ENCODE peak calls at places on chromosome 21, in five cellular contexts. One of them, this sample, is unnamed.

GRCh38 chr21:42654179-42654912 is 925 bp downstream of the PDE9A start:
- DNase-seq in upper lobe of right lung: peak
- DNase-seq in SJCRH30: peak
- DNase-seq in astrocyte of the cerebellum: no peak
- DNase-seq in activated naive CD4-positive, alpha-beta T cell treated with anti-CD3 and anti-CD28 coated beads, Interleukin-2, amount 50 U/mL, for 16 hours: no peak
- DNase-seq in this sample: no peak

GRCh38 chr21:33384851-33385331 is 18.3 kb upstream of the IFNGR2 start:
- DNase-seq in upper lobe of right lung: no peak
- DNase-seq in astrocyte of the cerebellum: no peak
- DNase-seq in activated naive CD4-positive, alpha-beta T cell treated with anti-CD3 and anti-CD28 coated beads, Interleukin-2, amount 50 U/mL, for 16 hours: no peak
- DNase-seq in SJCRH30: no peak
- DNase-seq in this sample: no peak

GRCh38 chr21:45802956-45803612 is 159.6 kb downstream of the PCBP3 start:
- DNase-seq in upper lobe of right lung: no peak
- DNase-seq in astrocyte of the cerebellum: no peak
- DNase-seq in SJCRH30: no peak
- DNase-seq in activated naive CD4-positive, alpha-beta T cell treated with anti-CD3 and anti-CD28 coated beads, Interleukin-2, amount 50 U/mL, for 16 hours: no peak
- DNase-seq in this sample: no peak

GRCh38 chr21:41112740-41113692 is 54.9 kb upstream of the BACE2 start:
- DNase-seq in SJCRH30: peak
- DNase-seq in activated naive CD4-positive, alpha-beta T cell treated with anti-CD3 and anti-CD28 coated beads, Interleukin-2, amount 50 U/mL, for 16 hours: no peak
- DNase-seq in upper lobe of right lung: no peak
- DNase-seq in astrocyte of the cerebellum: peak
- DNase-seq in this sample: peak

GRCh38 chr21:35559128-35559831 is 501.0 kb downstream of the SETD4 start:
- DNase-seq in upper lobe of right lung: no peak
- DNase-seq in astrocyte of the cerebellum: peak
- DNase-seq in activated naive CD4-positive, alpha-beta T cell treated with anti-CD3 and anti-CD28 coated beads, Interleukin-2, amount 50 U/mL, for 16 hours: no peak
- DNase-seq in SJCRH30: peak
- DNase-seq in this sample: peak

GRCh38 chr21:43972850-43973633 is 39.1 kb upstream of the TRAPPC10 start:
- DNase-seq in SJCRH30: peak
- DNase-seq in activated naive CD4-positive, alpha-beta T cell treated with anti-CD3 and anti-CD28 coated beads, Interleukin-2, amount 50 U/mL, for 16 hours: no peak
- DNase-seq in astrocyte of the cerebellum: no peak
- DNase-seq in upper lobe of right lung: no peak
- DNase-seq in this sample: no peak

GRCh38 chr21:15151385-15152103 is 86.7 kb upstream of the NRIP1 start:
- DNase-seq in activated naive CD4-positive, alpha-beta T cell treated with anti-CD3 and anti-CD28 coated beads, Interleukin-2, amount 50 U/mL, for 16 hours: no peak
- DNase-seq in astrocyte of the cerebellum: no peak
- DNase-seq in SJCRH30: no peak
- DNase-seq in upper lobe of right lung: no peak
- DNase-seq in this sample: no peak

GRCh38 chr21:16193758-16194606 is 464.2 kb downstream of the USP25 start:
- DNase-seq in astrocyte of the cerebellum: peak
- DNase-seq in upper lobe of right lung: peak
- DNase-seq in activated naive CD4-positive, alpha-beta T cell treated with anti-CD3 and anti-CD28 coated beads, Interleukin-2, amount 50 U/mL, for 16 hours: no peak
- DNase-seq in SJCRH30: peak
- DNase-seq in this sample: peak

GRCh38 chr21:42818328-42818749 is 61.0 kb downstream of the WDR4 start:
- DNase-seq in activated naive CD4-positive, alpha-beta T cell treated with anti-CD3 and anti-CD28 coated beads, Interleukin-2, amount 50 U/mL, for 16 hours: peak
- DNase-seq in SJCRH30: peak
- DNase-seq in astrocyte of the cerebellum: no peak
- DNase-seq in upper lobe of right lung: peak
- DNase-seq in this sample: peak

GRCh38 chr21:29365636-29366305 is 67.0 kb downstream of the BACH1 start:
- DNase-seq in activated naive CD4-positive, alpha-beta T cell treated with anti-CD3 and anti-CD28 coated beads, Interleukin-2, amount 50 U/mL, for 16 hours: no peak
- DNase-seq in upper lobe of right lung: no peak
- DNase-seq in astrocyte of the cerebellum: no peak
- DNase-seq in SJCRH30: no peak
- DNase-seq in this sample: no peak

GRCh38 chr21:32325706-32326105 is 27.1 kb downstream of the MRAP start:
- DNase-seq in SJCRH30: no peak
- DNase-seq in activated naive CD4-positive, alpha-beta T cell treated with anti-CD3 and anti-CD28 coated beads, Interleukin-2, amount 50 U/mL, for 16 hours: no peak
- DNase-seq in astrocyte of the cerebellum: no peak
- DNase-seq in upper lobe of right lung: no peak
- DNase-seq in this sample: no peak

GRCh38 chr21:31573217-31573616 is 86.3 kb upstream of the SOD1 start:
- DNase-seq in SJCRH30: no peak
- DNase-seq in upper lobe of right lung: no peak
- DNase-seq in activated naive CD4-positive, alpha-beta T cell treated with anti-CD3 and anti-CD28 coated beads, Interleukin-2, amount 50 U/mL, for 16 hours: no peak
- DNase-seq in astrocyte of the cerebellum: no peak
- DNase-seq in this sample: no peak

GRCh38 chr21:44874240-44874496 is 678 bp upstream of the PTTG1IP start:
- DNase-seq in astrocyte of the cerebellum: no peak
- DNase-seq in SJCRH30: no peak
- DNase-seq in upper lobe of right lung: no peak
- DNase-seq in activated naive CD4-positive, alpha-beta T cell treated with anti-CD3 and anti-CD28 coated beads, Interleukin-2, amount 50 U/mL, for 16 hours: no peak
- DNase-seq in this sample: no peak

GRCh38 chr21:37751268-37751975 is 164.8 kb downstream of the KCNJ6 start:
- DNase-seq in upper lobe of right lung: no peak
- DNase-seq in activated naive CD4-positive, alpha-beta T cell treated with anti-CD3 and anti-CD28 coated beads, Interleukin-2, amount 50 U/mL, for 16 hours: no peak
- DNase-seq in astrocyte of the cerebellum: no peak
- DNase-seq in SJCRH30: no peak
- DNase-seq in this sample: peak

GRCh38 chr21:45089964-45090363 is 15.6 kb downstream of the ADARB1 start:
- DNase-seq in SJCRH30: no peak
- DNase-seq in astrocyte of the cerebellum: no peak
- DNase-seq in upper lobe of right lung: no peak
- DNase-seq in activated naive CD4-positive, alpha-beta T cell treated with anti-CD3 and anti-CD28 coated beads, Interleukin-2, amount 50 U/mL, for 16 hours: no peak
- DNase-seq in this sample: no peak

GRCh38 chr21:15252437-15252836 is 187.6 kb upstream of the NRIP1 start:
- DNase-seq in upper lobe of right lung: no peak
- DNase-seq in activated naive CD4-positive, alpha-beta T cell treated with anti-CD3 and anti-CD28 coated beads, Interleukin-2, amount 50 U/mL, for 16 hours: no peak
- DNase-seq in SJCRH30: no peak
- DNase-seq in astrocyte of the cerebellum: no peak
- DNase-seq in this sample: no peak

GRCh38 chr21:44711327-44712202 is at the start of gene TSPEAR:
- DNase-seq in SJCRH30: no peak
- DNase-seq in upper lobe of right lung: peak
- DNase-seq in activated naive CD4-positive, alpha-beta T cell treated with anti-CD3 and anti-CD28 coated beads, Interleukin-2, amount 50 U/mL, for 16 hours: no peak
- DNase-seq in astrocyte of the cerebellum: no peak
- DNase-seq in this sample: no peak

GRCh38 chr21:45534591-45535331 is 7.5 kb downstream of the SLC19A1 start:
- DNase-seq in activated naive CD4-positive, alpha-beta T cell treated with anti-CD3 and anti-CD28 coated beads, Interleukin-2, amount 50 U/mL, for 16 hours: peak
- DNase-seq in upper lobe of right lung: peak
- DNase-seq in SJCRH30: no peak
- DNase-seq in astrocyte of the cerebellum: no peak
- DNase-seq in this sample: no peak

GRCh38 chr21:32562426-32562825 is 22.9 kb downstream of the TCP10L start:
- DNase-seq in SJCRH30: peak
- DNase-seq in activated naive CD4-positive, alpha-beta T cell treated with anti-CD3 and anti-CD28 coated beads, Interleukin-2, amount 50 U/mL, for 16 hours: no peak
- DNase-seq in upper lobe of right lung: no peak
- DNase-seq in astrocyte of the cerebellum: peak
- DNase-seq in this sample: peak

GRCh38 chr21:29033871-29034270 is 9.4 kb downstream of the USP16 start:
- DNase-seq in upper lobe of right lung: no peak
- DNase-seq in astrocyte of the cerebellum: no peak
- DNase-seq in activated naive CD4-positive, alpha-beta T cell treated with anti-CD3 and anti-CD28 coated beads, Interleukin-2, amount 50 U/mL, for 16 hours: no peak
- DNase-seq in SJCRH30: no peak
- DNase-seq in this sample: no peak

GRCh38 chr21:29114765-29115164 is 15.7 kb upstream of the MAP3K7CL start:
- DNase-seq in SJCRH30: no peak
- DNase-seq in astrocyte of the cerebellum: peak
- DNase-seq in activated naive CD4-positive, alpha-beta T cell treated with anti-CD3 and anti-CD28 coated beads, Interleukin-2, amount 50 U/mL, for 16 hours: no peak
- DNase-seq in upper lobe of right lung: no peak
- DNase-seq in this sample: peak

GRCh38 chr21:16198546-16198945 is 468.8 kb downstream of the USP25 start:
- DNase-seq in activated naive CD4-positive, alpha-beta T cell treated with anti-CD3 and anti-CD28 coated beads, Interleukin-2, amount 50 U/mL, for 16 hours: no peak
- DNase-seq in SJCRH30: no peak
- DNase-seq in astrocyte of the cerebellum: no peak
- DNase-seq in upper lobe of right lung: no peak
- DNase-seq in this sample: no peak

GRCh38 chr21:14614287-14614686 is 68.2 kb upstream of the SAMSN1 start:
- DNase-seq in upper lobe of right lung: no peak
- DNase-seq in activated naive CD4-positive, alpha-beta T cell treated with anti-CD3 and anti-CD28 coated beads, Interleukin-2, amount 50 U/mL, for 16 hours: no peak
- DNase-seq in astrocyte of the cerebellum: no peak
- DNase-seq in SJCRH30: no peak
- DNase-seq in this sample: no peak

GRCh38 chr21:27954806-27955205 is 987.9 kb upstream of the ADAMTS5 start:
- DNase-seq in upper lobe of right lung: no peak
- DNase-seq in SJCRH30: peak
- DNase-seq in astrocyte of the cerebellum: peak
- DNase-seq in activated naive CD4-positive, alpha-beta T cell treated with anti-CD3 and anti-CD28 coated beads, Interleukin-2, amount 50 U/mL, for 16 hours: no peak
- DNase-seq in this sample: peak

GRCh38 chr21:39602793-39603192 is 9.9 kb upstream of the B3GALT5 start:
- DNase-seq in astrocyte of the cerebellum: no peak
- DNase-seq in upper lobe of right lung: no peak
- DNase-seq in activated naive CD4-positive, alpha-beta T cell treated with anti-CD3 and anti-CD28 coated beads, Interleukin-2, amount 50 U/mL, for 16 hours: no peak
- DNase-seq in SJCRH30: no peak
- DNase-seq in this sample: no peak

GRCh38 chr21:38671716-38672115 is 134.0 kb upstream of the ETS2 start:
- DNase-seq in activated naive CD4-positive, alpha-beta T cell treated with anti-CD3 and anti-CD28 coated beads, Interleukin-2, amount 50 U/mL, for 16 hours: no peak
- DNase-seq in astrocyte of the cerebellum: peak
- DNase-seq in upper lobe of right lung: no peak
- DNase-seq in SJCRH30: no peak
- DNase-seq in this sample: no peak

GRCh38 chr21:17911628-17912027 is 92.5 kb upstream of the C21orf91 start:
- DNase-seq in upper lobe of right lung: no peak
- DNase-seq in astrocyte of the cerebellum: peak
- DNase-seq in SJCRH30: no peak
- DNase-seq in activated naive CD4-positive, alpha-beta T cell treated with anti-CD3 and anti-CD28 coated beads, Interleukin-2, amount 50 U/mL, for 16 hours: no peak
- DNase-seq in this sample: peak

GRCh38 chr21:25961042-25961441 is 209.5 kb downstream of the APP start:
- DNase-seq in astrocyte of the cerebellum: no peak
- DNase-seq in upper lobe of right lung: no peak
- DNase-seq in activated naive CD4-positive, alpha-beta T cell treated with anti-CD3 and anti-CD28 coated beads, Interleukin-2, amount 50 U/mL, for 16 hours: no peak
- DNase-seq in SJCRH30: peak
- DNase-seq in this sample: no peak

GRCh38 chr21:44800971-44801467 is 601 bp downstream of the UBE2G2 start:
- DNase-seq in astrocyte of the cerebellum: no peak
- DNase-seq in SJCRH30: peak
- DNase-seq in upper lobe of right lung: no peak
- DNase-seq in activated naive CD4-positive, alpha-beta T cell treated with anti-CD3 and anti-CD28 coated beads, Interleukin-2, amount 50 U/mL, for 16 hours: no peak
- DNase-seq in this sample: no peak

GRCh38 chr21:15293251-15293650 is 228.5 kb upstream of the NRIP1 start:
- DNase-seq in upper lobe of right lung: no peak
- DNase-seq in astrocyte of the cerebellum: peak
- DNase-seq in SJCRH30: peak
- DNase-seq in activated naive CD4-positive, alpha-beta T cell treated with anti-CD3 and anti-CD28 coated beads, Interleukin-2, amount 50 U/mL, for 16 hours: no peak
- DNase-seq in this sample: peak

GRCh38 chr21:38995755-38996154 is 187.5 kb downstream of the PSMG1 start:
- DNase-seq in activated naive CD4-positive, alpha-beta T cell treated with anti-CD3 and anti-CD28 coated beads, Interleukin-2, amount 50 U/mL, for 16 hours: no peak
- DNase-seq in SJCRH30: no peak
- DNase-seq in upper lobe of right lung: no peak
- DNase-seq in astrocyte of the cerebellum: no peak
- DNase-seq in this sample: no peak

GRCh38 chr21:37717534-37717933 is 198.7 kb downstream of the KCNJ6 start:
- DNase-seq in activated naive CD4-positive, alpha-beta T cell treated with anti-CD3 and anti-CD28 coated beads, Interleukin-2, amount 50 U/mL, for 16 hours: no peak
- DNase-seq in upper lobe of right lung: no peak
- DNase-seq in astrocyte of the cerebellum: no peak
- DNase-seq in SJCRH30: no peak
- DNase-seq in this sample: no peak

GRCh38 chr21:41642399-41642798 is 124.5 kb downstream of the RIPK4 start:
- DNase-seq in activated naive CD4-positive, alpha-beta T cell treated with anti-CD3 and anti-CD28 coated beads, Interleukin-2, amount 50 U/mL, for 16 hours: no peak
- DNase-seq in SJCRH30: peak
- DNase-seq in upper lobe of right lung: peak
- DNase-seq in astrocyte of the cerebellum: no peak
- DNase-seq in this sample: peak

GRCh38 chr21:45558044-45558721 is 15.9 kb upstream of the SLC19A1 start:
- DNase-seq in upper lobe of right lung: peak
- DNase-seq in activated naive CD4-positive, alpha-beta T cell treated with anti-CD3 and anti-CD28 coated beads, Interleukin-2, amount 50 U/mL, for 16 hours: no peak
- DNase-seq in astrocyte of the cerebellum: no peak
- DNase-seq in SJCRH30: no peak
- DNase-seq in this sample: no peak

This sample was measured in iris pigment epithelial cell.